ENCODE peak calls at places on chromosomes 13 and 19, in six cellular contexts. L is AG04449; R is AG10803; Q is activated CD8-positive, alpha-beta T cell treated with anti-CD3 and anti-CD28 coated beads for 36 hours; S is foreskin fibroblast; D is nephron progenitor cell. M is an unnamed sample.

GRCh38 chr19:16078759-16079707 is 2.7 kb downstream of the TPM4 start:
- DNase-seq in L (peak), R (peak), Q (peak), S (peak), D (no peak), M (peak)

GRCh38 chr19:29665215-29665825 is at the start of gene PLEKHF1:
- DNase-seq in L (no peak), R (peak), Q (peak), S (peak), D (peak), M (peak)

GRCh38 chr13:23953860-23954512 is 56.7 kb upstream of the C1QTNF9B start:
- DNase-seq in L (no peak), R (no peak), Q (no peak), S (no peak), D (no peak), M (no peak)

GRCh38 chr13:71056581-71056980 is 810.4 kb downstream of the DACH1 start:
- DNase-seq in L (no peak), R (no peak), Q (no peak), S (no peak), D (no peak), M (no peak)

GRCh38 chr19:58098682-58098998 is 609 bp upstream of the ZSCAN18 start:
- DNase-seq in L (no peak), R (no peak), Q (no peak), S (no peak), D (no peak), M (no peak)

GRCh38 chr19:34220472-34221063 is 33.8 kb upstream of the GARRE1 start:
- DNase-seq in L (no peak), R (peak), Q (peak), S (peak), D (peak), M (peak)

GRCh38 chr13:36628986-36629385 is 44.8 kb upstream of the SERTM1 start:
- DNase-seq in L (no peak), R (no peak), Q (no peak), S (no peak), D (no peak), M (no peak)

GRCh38 chr19:15331419-15332310 is 674 bp downstream of the BRD4 start:
- DNase-seq in L (no peak), R (peak), Q (peak), S (peak), D (peak), M (peak)

GRCh38 chr19:49875801-49876421 is 1.2 kb downstream of the AKT1S1 start:
- DNase-seq in L (no peak), R (peak), Q (peak), S (no peak), D (peak), M (peak)

GRCh38 chr13:46553886-46554855 is 1.2 kb downstream of the LRCH1 start:
- DNase-seq in L (no peak), R (peak), Q (peak), S (peak), D (peak), M (peak)
- TF ChIP-seq CTCF in L (peak), R (peak), Q (no peak), S (no peak), D (peak), M (peak)

GRCh38 chr19:13363954-13364353 is 142.3 kb downstream of the CACNA1A start:
- DNase-seq in L (no peak), R (no peak), Q (no peak), S (no peak), D (no peak), M (no peak)
- TF ChIP-seq CTCF in L (no peak), R (no peak), Q (no peak), S (no peak), D (no peak), M (no peak)

GRCh38 chr13:37914781-37915391 is 45.3 kb upstream of the TRPC4 start:
- DNase-seq in L (no peak), R (no peak), Q (no peak), S (no peak), D (no peak), M (no peak)

GRCh38 chr13:37923236-37923635 is 53.7 kb upstream of the TRPC4 start:
- DNase-seq in L (no peak), R (no peak), Q (no peak), S (no peak), D (no peak), M (no peak)

GRCh38 chr13:37919329-37919880 is 49.8 kb upstream of the TRPC4 start:
- DNase-seq in L (no peak), R (no peak), Q (no peak), S (no peak), D (no peak), M (no peak)

GRCh38 chr13:37918116-37919100 is 48.8 kb upstream of the TRPC4 start:
- DNase-seq in L (no peak), R (no peak), Q (no peak), S (no peak), D (no peak), M (no peak)
- TF ChIP-seq CTCF in L (no peak), R (no peak), Q (no peak), S (no peak), D (no peak), M (no peak)

GRCh38 chr13:25218011-25218410 is 45.9 kb upstream of the AMER2 start:
- DNase-seq in L (no peak), R (peak), Q (no peak), S (no peak), D (no peak), M (no peak)
- TF ChIP-seq CTCF in L (no peak), R (no peak), Q (no peak), S (no peak), D (no peak), M (no peak)

GRCh38 chr19:861099-861755 is 1.8 kb downstream of the CFD start:
- DNase-seq in L (no peak), R (no peak), Q (no peak), S (no peak), D (no peak), M (no peak)

GRCh38 chr19:862529-863304 is 3.3 kb downstream of the CFD start:
- DNase-seq in L (no peak), R (no peak), Q (peak), S (peak), D (peak), M (peak)

GRCh38 chr19:858868-859843 is at the start of gene CFD:
- DNase-seq in L (no peak), R (no peak), Q (no peak), S (no peak), D (no peak), M (no peak)

GRCh38 chr19:861756-862528 is 2.5 kb downstream of the CFD start:
- DNase-seq in L (no peak), R (no peak), Q (peak), S (no peak), D (peak), M (peak)

GRCh38 chr19:860481-861098 is 1.1 kb downstream of the CFD start:
- DNase-seq in L (no peak), R (peak), Q (peak), S (peak), D (peak), M (peak)
- TF ChIP-seq CTCF in L (peak), R (peak), Q (no peak), S (no peak), D (no peak), M (no peak)

M was measured in GM13976.